ENCODE peak calls at places on chromosome 6, in six cellular contexts. P is A549; A is OCI-LY7; Z is CD8-positive, alpha-beta memory T cell; B is fibroblast of lung; R is aorta. Y is an unnamed sample. For H3K4me1, the result is how much of the 10 kb centered on the place peaks cover.

GRCh38 chr6:20712011-20712410 is 177.8 kb downstream of the CDKAL1 start:
- DNase-seq in P (no peak), B (no peak), A (no peak), R (no peak), Z (no peak), Y (no peak)

GRCh38 chr6:106145144-106145543 is 59.0 kb downstream of the PRDM1 start:
- DNase-seq in Z (no peak), P (no peak), A (peak), R (no peak), B (no peak), Y (no peak)

GRCh38 chr6:89084954-89085353 is 4.4 kb downstream of the PNRC1 start:
- DNase-seq in A (no peak), B (peak), Z (no peak), R (no peak), P (no peak), Y (no peak)

GRCh38 chr6:17705428-17705777 is 1.3 kb downstream of the NUP153 start:
- DNase-seq in A (no peak), B (peak), Z (no peak), P (peak), R (peak), Y (no peak)

GRCh38 chr6:44569131-44569530 is 181.6 kb downstream of the CDC5L start:
- DNase-seq in R (no peak), Z (no peak), A (no peak), P (no peak), B (no peak), Y (no peak)

GRCh38 chr6:92779758-92780157 is 639.6 kb downstream of the EPHA7 start:
- DNase-seq in A (no peak), P (no peak), R (no peak), Z (no peak), B (peak), Y (no peak)

GRCh38 chr6:36581716-36582115 is 12.4 kb upstream of the SRSF3 start:
- DNase-seq in A (no peak), Z (no peak), R (no peak), P (no peak), B (no peak), Y (no peak)

GRCh38 chr6:88919032-88919431 is 44.4 kb downstream of the RNGTT start:
- DNase-seq in R (no peak), A (peak), B (no peak), Z (no peak), P (no peak), Y (no peak)

GRCh38 chr6:137341721-137342195 is 122.6 kb upstream of the IFNGR1 start:
- DNase-seq in A (peak), P (peak), B (no peak), Z (peak), R (no peak), Y (no peak)

GRCh38 chr6:111580826-111581505 is 24.7 kb downstream of the TRAF3IP2 start:
- DNase-seq in A (no peak), Z (no peak), B (no peak), P (no peak), R (peak), Y (no peak)

GRCh38 chr6:111792914-111793700 is 80.1 kb downstream of the FYN start:
- DNase-seq in A (no peak), Z (no peak), R (no peak), P (no peak), B (no peak), Y (no peak)

GRCh38 chr6:90121982-90122381 is 174.7 kb downstream of the BACH2 start:
- DNase-seq in A (peak), P (no peak), Z (no peak), B (peak), R (peak), Y (no peak)

GRCh38 chr6:22056398-22056797 is 240.4 kb downstream of the PRL start:
- DNase-seq in Z (no peak), P (no peak), A (no peak), B (no peak), R (peak), Y (no peak)

GRCh38 chr6:127902933-127903332 is 2.1 kb upstream of the THEMIS start:
- DNase-seq in P (no peak), Z (no peak), R (no peak), A (no peak), B (no peak), Y (no peak)

GRCh38 chr6:83960704-83961103 is 72.9 kb upstream of the MRAP2 start:
- DNase-seq in A (no peak), R (no peak), Z (no peak), B (no peak), P (no peak), Y (no peak)

GRCh38 chr6:42049116-42049809 is 1.1 kb upstream of the TAF8 start:
- DNase-seq in P (no peak), Z (peak), R (no peak), A (peak), B (no peak), Y (peak)

GRCh38 chr6:3410385-3411360 is 46.2 kb downstream of the SLC22A23 start:
- DNase-seq in R (peak), B (peak), P (no peak), Z (peak), A (peak), Y (peak)

GRCh38 chr6:28393912-28394662 is 5.5 kb downstream of the ZSCAN12 start:
- DNase-seq in B (no peak), P (no peak), R (no peak), Z (no peak), A (no peak), Y (no peak)

GRCh38 chr6:40389176-40389767 is 197.9 kb downstream of the LRFN2 start:
- DNase-seq in B (no peak), R (no peak), A (no peak), P (no peak), Z (no peak), Y (no peak)

GRCh38 chr6:38522322-38522721 is 117.4 kb downstream of the BTBD9 start:
- DNase-seq in Z (no peak), P (no peak), B (peak), A (no peak), R (no peak), Y (no peak)

GRCh38 chr6:151704383-151704782 is 103.1 kb upstream of the ESR1 start:
- DNase-seq in R (no peak), A (no peak), Z (no peak), B (no peak), P (no peak), Y (no peak)

GRCh38 chr6:11343963-11344714 is 111.7 kb upstream of the NEDD9 start:
- DNase-seq in Z (no peak), P (peak), A (no peak), R (no peak), B (no peak), Y (no peak)

GRCh38 chr6:87174078-87174579 is 18.8 kb downstream of the ZNF292 start:
- DNase-seq in A (no peak), Z (no peak), R (no peak), P (no peak), B (no peak), Y (no peak)

GRCh38 chr6:52815167-52816092 is 11.8 kb upstream of the GSTA1 start:
- DNase-seq in A (peak), P (peak), R (no peak), B (peak), Z (peak), Y (peak)

GRCh38 chr6:132812756-132813172 is 1.6 kb upstream of the RPS12 start:
- DNase-seq in P (no peak), R (no peak), A (no peak), Z (no peak), B (no peak), Y (no peak)

GRCh38 chr6:139764498-139764986 is 390.1 kb upstream of the CITED2 start:
- DNase-seq in R (no peak), B (peak), P (peak), Z (no peak), A (no peak), Y (no peak)

GRCh38 chr6:3228046-3228671 is 706 bp upstream of the TUBB2B start:
- DNase-seq in B (no peak), R (no peak), A (no peak), P (no peak), Z (no peak), Y (no peak)

GRCh38 chr6:2157441-2158127 is 87.8 kb downstream of the GMDS start:
- DNase-seq in B (peak), A (no peak), R (no peak), Z (no peak), P (no peak), Y (no peak)

GRCh38 chr6:17885889-17886576 is 101.4 kb downstream of the KIF13A start:
- DNase-seq in A (no peak), B (peak), Z (no peak), P (no peak), R (no peak), Y (no peak)

GRCh38 chr6:157622427-157622826 is 200.6 kb upstream of the SNX9 start:
- DNase-seq in R (no peak), Z (no peak), B (no peak), P (no peak), A (no peak), Y (no peak)

GRCh38 chr6:69732045-69732444 is 64.8 kb downstream of the LMBRD1 start:
- DNase-seq in Z (no peak), A (no peak), P (no peak), R (no peak), B (no peak), Y (no peak)

GRCh38 chr6:75348882-75349261 is 64.3 kb upstream of the TMEM30A start:
- DNase-seq in P (no peak), B (no peak), A (no peak), R (no peak), Z (no peak), Y (no peak)

GRCh38 chr6:141105481-141105880 is 1027.2 kb upstream of the GJE1 start:
- DNase-seq in P (no peak), R (no peak), Z (no peak), B (peak), A (no peak), Y (no peak)

GRCh38 chr6:14706378-14706929 is 539.4 kb upstream of the JARID2 start:
- DNase-seq in Z (no peak), B (peak), R (peak), A (no peak), P (no peak), Y (no peak)

GRCh38 chr6:133567656-133568055 is 321.3 kb upstream of the TCF21 start:
- DNase-seq in Z (no peak), A (no peak), B (peak), P (no peak), R (no peak), Y (no peak)

GRCh38 chr6:166173292-166173951 is 5.8 kb upstream of the TBXT start:
- DNase-seq in R (no peak), P (no peak), B (no peak), Z (no peak), A (peak), Y (no peak)

GRCh38 chr6:21246075-21246474 is 347.5 kb upstream of the SOX4 start:
- DNase-seq in P (no peak), A (no peak), B (no peak), R (no peak), Z (no peak), Y (no peak)

GRCh38 chr6:90284745-90285481 is 11.7 kb downstream of the BACH2 start:
- DNase-seq in Z (no peak), A (no peak), B (peak), R (no peak), P (no peak), Y (no peak)

GRCh38 chr6:16739329-16739801 is 21.9 kb downstream of the ATXN1 start:
- DNase-seq in R (no peak), P (no peak), A (no peak), Z (no peak), B (peak), Y (no peak)

GRCh38 chr6:143958839-143959399 is 49.1 kb downstream of the PLAGL1 start:
- DNase-seq in B (no peak), P (no peak), Z (no peak), R (no peak), A (no peak), Y (no peak)

GRCh38 chr6:168181316-168181715 is 102.3 kb upstream of the FRMD1 start:
- DNase-seq in P (no peak), B (no peak), Z (no peak), A (no peak), R (no peak), Y (no peak)

GRCh38 chr6:168180548-168181011 is 101.6 kb upstream of the FRMD1 start:
- DNase-seq in R (no peak), B (no peak), A (no peak), P (no peak), Z (no peak), Y (no peak)

GRCh38 chr6:168179133-168179532 is 100.1 kb upstream of the FRMD1 start:
- DNase-seq in P (no peak), Z (no peak), A (no peak), R (no peak), B (no peak), Y (no peak)

GRCh38 chr6:168179702-168180382 is 100.8 kb upstream of the FRMD1 start:
- DNase-seq in A (no peak), P (no peak), B (no peak), Z (no peak), R (no peak), Y (no peak)

GRCh38 chr6:168177492-168177891 is 98.5 kb upstream of the FRMD1 start:
- DNase-seq in B (no peak), R (no peak), P (no peak), A (no peak), Z (no peak), Y (no peak)
- H3K4me1 ChIP-seq in B (under half), R (under half), P (under half), A (under half), Z (under half), Y (under half)

GRCh38 chr6:159109391-159109790 is 59.8 kb upstream of the FNDC1 start:
- DNase-seq in B (no peak), P (no peak), A (no peak), Z (no peak), R (no peak), Y (no peak)

GRCh38 chr6:159112714-159113113 is 56.5 kb upstream of the FNDC1 start:
- DNase-seq in B (no peak), Z (no peak), P (no peak), R (no peak), A (no peak), Y (no peak)

GRCh38 chr6:159108438-159108985 is 60.7 kb upstream of the FNDC1 start:
- DNase-seq in Z (no peak), B (peak), A (no peak), P (no peak), R (no peak), Y (no peak)

GRCh38 chr6:159110013-159110412 is 59.2 kb upstream of the FNDC1 start:
- DNase-seq in Z (peak), R (no peak), B (peak), P (peak), A (peak), Y (no peak)

GRCh38 chr6:159110748-159111147 is 58.5 kb upstream of the FNDC1 start:
- DNase-seq in P (no peak), A (peak), R (no peak), B (no peak), Z (no peak), Y (no peak)
- H3K4me1 ChIP-seq in P (under half), A (half or more), R (under half), B (under half), Z (half or more), Y (under half)

GRCh38 chr6:148760143-148760505 is 13.3 kb downstream of the UST start:
- DNase-seq in Z (no peak), R (no peak), B (no peak), P (no peak), A (no peak), Y (no peak)
- H3K4me1 ChIP-seq in Z (under half), R (under half), B (under half), P (under half), A (half or more), Y (under half)

GRCh38 chr6:164079275-164079600 is 664.7 kb downstream of the QKI start:
- DNase-seq in A (no peak), P (no peak), R (no peak), Z (no peak), B (no peak), Y (no peak)

GRCh38 chr6:164078551-164079274 is 664.2 kb downstream of the QKI start:
- DNase-seq in B (no peak), P (no peak), A (no peak), Z (no peak), R (no peak), Y (no peak)
- H3K4me1 ChIP-seq in B (under half), P (under half), A (under half), Z (under half), R (under half), Y (under half)

GRCh38 chr6:33782561-33782960 is 6.4 kb downstream of the LEMD2 start:
- DNase-seq in B (no peak), R (no peak), Z (no peak), P (no peak), A (no peak), Y (no peak)
- H3K4me1 ChIP-seq in B (under half), R (under half), Z (under half), P (under half), A (under half), Y (under half)

GRCh38 chr6:43092635-43093034 is 16.5 kb downstream of the PTK7 start:
- DNase-seq in B (no peak), A (no peak), Z (no peak), R (no peak), P (no peak), Y (no peak)
- H3K4me1 ChIP-seq in B (under half), A (under half), Z (under half), R (under half), P (under half), Y (half or more)

Y was measured in upper lobe of right lung.